ENCODE peak calls at places on chromosome 3, in eight cellular contexts. B is naive thymus-derived CD4-positive, alpha-beta T cell; S is kidney epithelial cell; U is fibroblast of lung; I is GM23338; D is fibroblast of the aortic adventitia; V is cardiac fibroblast; E is heart left ventricle. A is an unnamed sample.
A peak's percentile ranks its signal among the peaks of the same experiment; 100 is the strongest.

GRCh38 chr3:187085933-187086332 is 53.4 kb downstream of the RPL39L start:
- DNase-seq in B (no peak), S (no peak), U (no peak), I (no peak), D (no peak), V (no peak), E (no peak), A (no peak)

GRCh38 chr3:1515842-1516241 is 423.0 kb downstream of the CNTN6 start:
- DNase-seq in B (no peak), S (no peak), U (no peak), I (no peak), D (no peak), V (no peak), E (no peak), A (no peak)

GRCh38 chr3:28986922-28987321 is 293.9 kb upstream of the RBMS3 start:
- DNase-seq in B (no peak), S (no peak), U (no peak), I (no peak), D (no peak), V (no peak), E (no peak), A (no peak)

GRCh38 chr3:146256851-146257486 is 6.1 kb upstream of the PLSCR4 start:
- DNase-seq in B (no peak), S (no peak), U (peak; percentile 79), I (peak; percentile 77), D (peak; percentile 73), V (peak; percentile 89), E (no peak), A (no peak)

GRCh38 chr3:99714146-99714545 is 75.8 kb downstream of the COL8A1 start:
- DNase-seq in B (no peak), S (no peak), U (peak; percentile 17), I (no peak), D (peak; percentile 95), V (peak; percentile 89), E (no peak), A (no peak)

GRCh38 chr3:127990461-127990860 is 61.8 kb upstream of the SEC61A1 start:
- DNase-seq in B (no peak), S (no peak), U (no peak), I (no peak), D (no peak), V (no peak), E (no peak), A (no peak)

GRCh38 chr3:78610462-78611125 is 1157.2 kb downstream of the ROBO1 start:
- DNase-seq in B (no peak), S (no peak), U (no peak), I (no peak), D (peak; percentile 10), V (no peak), E (no peak), A (no peak)

GRCh38 chr3:19885468-19885867 is 48.5 kb downstream of the EFHB start:
- DNase-seq in B (no peak), S (no peak), U (peak; percentile 60), I (peak; percentile 93), D (peak; percentile 65), V (peak; percentile 67), E (no peak), A (no peak)

GRCh38 chr3:14147617-14148016 is 22.8 kb downstream of the TMEM43 start:
- DNase-seq in B (peak; percentile 17), S (no peak), U (no peak), I (peak; percentile 38), D (no peak), V (no peak), E (no peak), A (no peak)

GRCh38 chr3:108319428-108320053 is 23.2 kb downstream of the HHLA2 start:
- DNase-seq in B (no peak), S (no peak), U (no peak), I (no peak), D (no peak), V (peak; percentile 16), E (no peak), A (peak; percentile 54)

GRCh38 chr3:105866656-105867653 is 1.9 kb downstream of the CBLB start:
- DNase-seq in B (no peak), S (no peak), U (peak; percentile 64), I (peak; percentile 9), D (peak; percentile 66), V (peak; percentile 71), E (no peak), A (no peak)

GRCh38 chr3:141388823-141389617 is 20.7 kb downstream of the ZBTB38 start:
- DNase-seq in B (no peak), S (no peak), U (peak; percentile 81), I (no peak), D (peak; percentile 78), V (peak; percentile 66), E (no peak), A (no peak)

GRCh38 chr3:141385386-141386079 is 17.2 kb downstream of the ZBTB38 start:
- DNase-seq in B (no peak), S (no peak), U (peak; percentile 66), I (no peak), D (peak; percentile 58), V (peak; percentile 54), E (no peak), A (no peak)

GRCh38 chr3:141386611-141387110 is 18.4 kb downstream of the ZBTB38 start:
- DNase-seq in B (no peak), S (no peak), U (peak; percentile 93), I (no peak), D (peak; percentile 91), V (peak; percentile 58), E (no peak), A (no peak)

GRCh38 chr3:141386080-141386594 is 17.8 kb downstream of the ZBTB38 start:
- DNase-seq in B (no peak), S (no peak), U (peak; percentile 34), I (no peak), D (no peak), V (no peak), E (no peak), A (no peak)

GRCh38 chr3:141387446-141388030 is 19.2 kb downstream of the ZBTB38 start:
- DNase-seq in B (no peak), S (no peak), U (no peak), I (no peak), D (no peak), V (no peak), E (no peak), A (no peak)
- H3K4me3 ChIP-seq in B (no peak overlapping the region), S (no peak overlapping the region), U (peak overlapping the region; percentile 66), I (no peak overlapping the region), D (peak overlapping the region; percentile 66), V (no peak overlapping the region), E (no peak overlapping the region), A (no peak overlapping the region)

DNA sequence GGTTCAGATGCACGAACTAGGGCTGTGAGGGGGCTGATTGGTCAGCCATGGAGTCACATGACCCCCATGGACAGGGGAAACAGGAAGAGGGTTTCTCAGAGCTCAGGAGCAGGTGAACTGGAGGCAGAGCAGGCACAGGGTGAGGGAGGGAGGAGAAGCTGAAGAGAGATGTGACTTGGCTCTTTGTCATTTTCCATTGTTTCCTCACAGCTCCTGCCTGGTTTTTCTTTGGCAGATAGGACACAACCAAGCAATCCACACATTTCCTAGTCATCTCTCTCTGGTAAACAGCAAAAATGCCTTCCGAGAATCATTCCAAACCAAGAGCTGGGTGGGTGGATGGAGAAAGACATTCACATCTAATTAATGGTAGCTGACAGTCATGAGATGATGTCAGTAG is 43.4 kb upstream of the LMCD1 start:
- DNase-seq in B (no peak), S (no peak), U (peak; percentile 26), I (no peak), D (peak; percentile 92), V (peak; percentile 44), E (no peak), A (peak; percentile 90)
- H3K4me3 ChIP-seq in B (no peak overlapping the region), S (no peak overlapping the region), U (no peak overlapping the region), I (no peak overlapping the region), D (no peak overlapping the region), V (no peak overlapping the region), E (no peak overlapping the region), A (no peak overlapping the region)

DNA sequence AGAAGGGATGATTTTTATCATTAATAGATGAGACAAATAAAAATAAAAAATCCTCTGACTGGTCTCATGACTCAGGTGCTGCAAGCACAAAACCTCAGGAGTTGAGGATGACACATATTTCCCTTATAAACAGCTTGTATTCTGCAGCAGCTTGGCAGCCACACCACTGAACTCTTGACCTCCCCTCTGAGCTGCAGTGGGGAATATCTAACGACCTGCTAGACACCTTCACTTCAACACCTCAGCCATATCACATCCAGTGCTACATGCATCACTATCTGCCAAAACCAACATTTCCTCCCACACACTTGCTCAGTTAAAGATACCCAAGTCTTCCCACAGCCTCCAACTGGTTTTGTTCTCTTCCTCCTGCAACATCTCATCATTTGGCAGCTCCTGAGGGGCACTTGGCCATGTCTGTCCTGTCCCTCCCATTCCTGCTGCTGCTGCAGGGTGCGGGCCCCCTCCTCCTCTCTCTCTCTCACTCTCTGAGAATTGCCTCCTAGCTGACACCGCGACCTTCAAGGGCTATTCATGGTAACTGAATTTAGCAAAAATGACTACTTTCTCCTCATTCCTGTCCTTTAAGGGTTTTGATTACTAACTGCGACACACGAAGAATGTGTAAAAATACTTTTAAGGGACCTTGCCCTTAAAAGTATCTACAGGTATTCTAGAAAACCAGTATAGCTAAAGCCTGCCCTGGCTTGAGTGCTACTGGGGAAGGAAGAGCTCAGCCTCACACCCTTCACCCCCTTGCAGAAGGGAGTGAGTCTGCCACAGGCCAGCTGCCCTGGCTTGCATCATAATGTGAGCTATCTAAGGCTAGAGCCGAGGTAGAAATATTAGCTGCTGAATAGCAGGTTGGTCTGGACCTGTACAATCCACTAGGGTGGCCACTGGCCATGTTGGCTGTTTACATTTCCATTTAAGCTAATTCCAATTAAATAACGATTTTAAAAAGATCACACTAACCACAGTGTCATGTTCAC is 5.0 kb upstream of the CCR9 start:
- DNase-seq in B (no peak), S (no peak), U (no peak), I (no peak), D (peak; percentile 14), V (peak; percentile 14), E (no peak), A (no peak)
- H3K4me3 ChIP-seq in B (no peak overlapping the region), S (no peak overlapping the region), U (no peak overlapping the region), I (no peak overlapping the region), D (no peak overlapping the region), V (no peak overlapping the region), E (no peak overlapping the region), A (no peak overlapping the region)

GRCh38 chr3:103847081-103848062 is 1412.6 kb downstream of the ZPLD1 start:
- DNase-seq in B (no peak), S (no peak), U (no peak), I (no peak), D (no peak), V (no peak), E (no peak), A (no peak)
- H3K4me3 ChIP-seq in B (no peak overlapping the region), S (no peak overlapping the region), U (no peak overlapping the region), I (no peak overlapping the region), D (no peak overlapping the region), V (no peak overlapping the region), E (no peak overlapping the region), A (no peak overlapping the region)

DNA sequence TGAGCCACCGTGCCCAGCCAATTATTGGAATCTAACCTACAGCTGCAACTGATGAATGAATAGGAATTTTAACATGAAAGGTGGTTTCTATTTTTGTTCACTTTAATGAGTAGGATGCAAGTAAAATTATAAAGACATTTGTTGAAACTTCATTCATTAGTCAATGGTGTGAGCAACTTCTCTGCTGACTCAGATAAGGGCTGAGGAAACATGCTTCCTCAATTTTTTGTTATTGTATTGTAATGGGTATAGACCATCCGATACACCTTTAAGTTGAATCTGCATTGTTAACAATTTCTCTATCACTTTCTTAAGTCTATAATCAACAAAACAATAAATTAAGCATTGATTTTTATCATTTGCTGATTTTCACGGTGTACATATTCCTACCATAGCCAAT is 127.8 kb downstream of the STAG1 start:
- DNase-seq in B (no peak), S (no peak), U (no peak), I (no peak), D (no peak), V (no peak), E (no peak), A (no peak)
- H3K4me3 ChIP-seq in B (no peak overlapping the region), S (no peak overlapping the region), U (no peak overlapping the region), I (no peak overlapping the region), D (no peak overlapping the region), V (no peak overlapping the region), E (no peak overlapping the region), A (no peak overlapping the region)

GRCh38 chr3:6510713-6511112 is 350.2 kb upstream of the GRM7 start:
- DNase-seq in B (no peak), S (no peak), U (no peak), I (no peak), D (no peak), V (no peak), E (no peak), A (no peak)
- H3K4me3 ChIP-seq in B (no peak overlapping the region), S (no peak overlapping the region), U (no peak overlapping the region), I (no peak overlapping the region), D (no peak overlapping the region), V (no peak overlapping the region), E (no peak overlapping the region), A (no peak overlapping the region)

A was measured in BJ.